ENCODE peak calls at places on chromosomes 4 and X, in seven cellular contexts. J, Q, G, P, L, R and F are unnamed samples.

GRCh38 chr4:1002631-1003251 is 8.7 kb upstream of the FGFRL1 start:
- DNase-seq in J (no peak), Q (no peak), G (no peak), P (peak; percentile 68), L (no peak), R (peak; percentile 55), F (peak; percentile 23)

GRCh38 chr4:168923526-168924194 is 86.4 kb downstream of the CBR4 start:
- DNase-seq in J (peak; percentile 66), Q (peak; percentile 74), G (peak; percentile 60), P (peak; percentile 82), L (peak; percentile 83), R (peak; percentile 94), F (peak; percentile 78)

GRCh38 chr4:2172161-2172560 is 69.8 kb downstream of the HAUS3 start:
- DNase-seq in J (no peak), Q (no peak), G (no peak), P (no peak), L (no peak), R (no peak), F (no peak)

GRCh38 chr4:147678121-147678520 is 5.8 kb downstream of the PRMT9 start:
- DNase-seq in J (no peak), Q (no peak), G (no peak), P (no peak), L (no peak), R (no peak), F (no peak)

GRCh38 chr4:109957227-109957626 is 44.5 kb downstream of the EGF start:
- DNase-seq in J (no peak), Q (no peak), G (no peak), P (no peak), L (no peak), R (no peak), F (no peak)

GRCh38 chrX:2183193-2183725 is 317.5 kb downstream of the DHRSX start:
- DNase-seq in J (no peak), Q (no peak), G (no peak), P (peak; percentile 5), L (no peak), R (peak; percentile 19), F (no peak)

GRCh38 chrX:139530550-139530949 is at the start of gene F9:
- DNase-seq in J (no peak), Q (no peak), G (no peak), P (no peak), L (no peak), R (no peak), F (no peak)

GRCh38 chr4:83865417-83866150 is 329.7 kb downstream of the GPAT3 start:
- DNase-seq in J (no peak), Q (no peak), G (no peak), P (peak; percentile 88), L (no peak), R (no peak), F (no peak)

GRCh38 chr4:186304216-186304615 is 38.2 kb downstream of the F11 start:
- DNase-seq in J (no peak), Q (no peak), G (no peak), P (no peak), L (no peak), R (no peak), F (no peak)

GRCh38 chrX:12403474-12404082 is 265.3 kb downstream of the FRMPD4 start:
- DNase-seq in J (no peak), Q (no peak), G (no peak), P (no peak), L (no peak), R (no peak), F (no peak)

GRCh38 chrX:41824551-41824950 is 98.8 kb downstream of the CASK start:
- DNase-seq in J (no peak), Q (peak; percentile 20), G (no peak), P (no peak), L (peak; percentile 12), R (no peak), F (peak; percentile 65)

GRCh38 chr4:44760142-44760898 is 34.0 kb upstream of the GNPDA2 start:
- DNase-seq in J (peak; percentile 56), Q (peak; percentile 46), G (peak; percentile 15), P (peak; percentile 52), L (peak; percentile 67), R (peak; percentile 60), F (peak; percentile 62)

GRCh38 chrX:40780123-40780522 is 44.8 kb upstream of the MED14 start:
- DNase-seq in J (no peak), Q (no peak), G (no peak), P (no peak), L (no peak), R (no peak), F (no peak)

GRCh38 chr4:28354874-28355273 is 1494.2 kb downstream of the STIM2 start:
- DNase-seq in J (no peak), Q (no peak), G (no peak), P (peak; percentile 56), L (no peak), R (no peak), F (no peak)

GRCh38 chrX:3550160-3550765 is 163.2 kb downstream of the PRKX start:
- DNase-seq in J (no peak), Q (peak; percentile 16), G (no peak), P (peak; percentile 3), L (peak; percentile 17), R (no peak), F (peak; percentile 63)

GRCh38 chr4:148114436-148114835 is 327.8 kb downstream of the NR3C2 start:
- DNase-seq in J (no peak), Q (no peak), G (no peak), P (no peak), L (no peak), R (no peak), F (no peak)

GRCh38 chr4:124018383-124019317 is 622.1 kb downstream of the SPRY1 start:
- DNase-seq in J (peak; percentile 87), Q (no peak), G (peak; percentile 61), P (no peak), L (peak; percentile 55), R (peak; percentile 6), F (peak; percentile 59)

GRCh38 chr4:136643416-136643815 is 888.9 kb downstream of the PCDH18 start:
- DNase-seq in J (no peak), Q (peak; percentile 45), G (peak; percentile 15), P (no peak), L (no peak), R (no peak), F (no peak)
- H2AFZ ChIP-seq in J (no peak overlapping the region), Q (no peak overlapping the region), G (no peak overlapping the region), P (no peak overlapping the region), L (no peak overlapping the region), R (no peak overlapping the region), F (no peak overlapping the region)

GRCh38 chrX:19723427-19723826 is 164.0 kb downstream of the SH3KBP1 start:
- DNase-seq in J (no peak), Q (no peak), G (no peak), P (no peak), L (no peak), R (no peak), F (peak; percentile 56)

GRCh38 chrX:19721726-19722370 is 165.6 kb downstream of the SH3KBP1 start:
- DNase-seq in J (no peak), Q (no peak), G (no peak), P (no peak), L (no peak), R (no peak), F (peak; percentile 34)

GRCh38 chrX:19728083-19728648 is 159.2 kb downstream of the SH3KBP1 start:
- DNase-seq in J (no peak), Q (no peak), G (no peak), P (no peak), L (no peak), R (no peak), F (no peak)

GRCh38 chrX:19725545-19726102 is 161.8 kb downstream of the SH3KBP1 start:
- DNase-seq in J (no peak), Q (no peak), G (no peak), P (no peak), L (no peak), R (no peak), F (no peak)

GRCh38 chrX:19724409-19724808 is 163.0 kb downstream of the SH3KBP1 start:
- DNase-seq in J (no peak), Q (no peak), G (no peak), P (no peak), L (no peak), R (no peak), F (no peak)
- H3K4me1 ChIP-seq in J (peaks cover 5% of the 10 kb centered on the region), Q (no peaks in the 10 kb centered on the region), G (peaks cover 2% of the 10 kb centered on the region), P (no peaks in the 10 kb centered on the region), L (no peaks in the 10 kb centered on the region), R (no peaks in the 10 kb centered on the region), F (peaks cover 7% of the 10 kb centered on the region)

DNA sequence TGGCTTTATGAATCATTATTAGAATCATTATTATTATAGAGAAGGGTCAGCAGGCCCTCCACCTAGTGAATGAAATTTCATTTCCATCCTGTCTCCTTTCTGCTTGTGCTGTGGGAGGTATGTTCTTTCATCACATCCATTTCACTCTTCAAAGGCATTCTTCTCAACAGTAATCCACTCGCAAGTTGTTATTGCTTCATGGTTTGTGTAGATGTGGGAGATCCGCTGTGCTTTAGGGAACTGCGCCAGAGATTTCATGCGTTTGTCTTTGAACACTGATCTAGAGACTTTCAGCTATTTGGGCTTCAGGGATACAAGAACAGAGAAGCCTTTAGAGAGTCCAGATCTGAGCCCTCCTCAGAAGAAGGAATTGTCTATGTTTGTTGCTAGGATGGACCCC is 53.5 kb upstream of the PUDP start:
- DNase-seq in J (no peak), Q (no peak), G (no peak), P (no peak), L (no peak), R (no peak), F (no peak)
- TF ChIP-seq EZH2phosphoT487 in J (no peak), Q (no peak), G (no peak), P (no peak), L (no peak), R (no peak), F (no peak)

GRCh38 chr4:125266901-125267601 is 47.7 kb upstream of the FAT4 start:
- DNase-seq in J (no peak), Q (peak; percentile 60), G (no peak), P (no peak), L (peak; percentile 4), R (no peak), F (peak; percentile 84)
- H2AFZ ChIP-seq in J (no peak overlapping the region), Q (peak overlapping the region; percentile 46), G (peak overlapping the region; percentile 32), P (peak overlapping the region; percentile 85), L (no peak overlapping the region), R (peak overlapping the region; percentile 33), F (peak overlapping the region; percentile 40)

GRCh38 chr4:6942238-6942800 is 32.7 kb downstream of the TBC1D14 start:
- DNase-seq in J (peak; percentile 54), Q (peak; percentile 51), G (no peak), P (no peak), L (peak; percentile 87), R (no peak), F (peak; percentile 98)
- H3K4me1 ChIP-seq in J (peaks cover 57% of the 10 kb centered on the region), Q (peaks cover 15% of the 10 kb centered on the region), G (peaks cover 20% of the 10 kb centered on the region), P (peaks cover 56% of the 10 kb centered on the region), L (peaks cover 42% of the 10 kb centered on the region), R (peaks cover 40% of the 10 kb centered on the region), F (peaks cover 19% of the 10 kb centered on the region)